ENCODE peak calls at places on chromosomes 13 and 19, in five cellular contexts. One of them, this sample, is unnamed.
A peak's percentile ranks its signal among the peaks of the same experiment; 100 is the strongest.

GRCh38 chr19:38319421-38320258 is at the start of gene KCNK6:
- DNase-seq in skeletal muscle cell: no peak
- DNase-seq in neuronal stem cell: no peak
- DNase-seq in KG1: no peak
- DNase-seq in G401: no peak
- DNase-seq in this sample: peak; percentile 73

GRCh38 chr19:41917676-41918075 is 10.6 kb downstream of the ERFL start:
- DNase-seq in skeletal muscle cell: no peak
- DNase-seq in neuronal stem cell: no peak
- DNase-seq in KG1: no peak
- DNase-seq in G401: no peak
- DNase-seq in this sample: peak; percentile 34

GRCh38 chr13:28483313-28483931 is 11.5 kb downstream of the FLT1 start:
- DNase-seq in skeletal muscle cell: no peak
- DNase-seq in neuronal stem cell: no peak
- DNase-seq in KG1: no peak
- DNase-seq in G401: no peak
- DNase-seq in this sample: no peak

GRCh38 chr19:54415208-54415900 is at the start of gene TTYH1:
- DNase-seq in skeletal muscle cell: no peak
- DNase-seq in neuronal stem cell: no peak
- DNase-seq in KG1: no peak
- DNase-seq in G401: no peak
- DNase-seq in this sample: no peak

GRCh38 chr19:13082192-13083007 is 20.3 kb downstream of the LYL1 start:
- DNase-seq in skeletal muscle cell: no peak
- DNase-seq in neuronal stem cell: no peak
- DNase-seq in KG1: no peak
- DNase-seq in G401: no peak
- DNase-seq in this sample: no peak

GRCh38 chr13:53004605-53005004 is 24.0 kb upstream of the OLFM4 start:
- DNase-seq in skeletal muscle cell: no peak
- DNase-seq in neuronal stem cell: no peak
- DNase-seq in KG1: no peak
- DNase-seq in G401: no peak
- DNase-seq in this sample: no peak

GRCh38 chr19:28039677-28040381 is 1173.1 kb downstream of the UQCRFS1 start:
- DNase-seq in skeletal muscle cell: no peak
- DNase-seq in neuronal stem cell: no peak
- DNase-seq in KG1: no peak
- DNase-seq in G401: peak; percentile 19
- DNase-seq in this sample: no peak

GRCh38 chr13:40064723-40065122 is 409.3 kb downstream of the COG6 start:
- DNase-seq in skeletal muscle cell: peak; percentile 81
- DNase-seq in neuronal stem cell: no peak
- DNase-seq in KG1: no peak
- DNase-seq in G401: no peak
- DNase-seq in this sample: no peak